ENCODE peak calls at places on chromosomes 2 and 18, in eight cellular contexts. J is uterus; G is CD8-positive, alpha-beta memory T cell; O is hepatocyte; A is aorta; D is breast epithelium; V is endodermal cell; Q is IMR-90. R is an unnamed sample.

GRCh38 chr2:214566457-214566856 is 155.6 kb downstream of the VWC2L start:
- DNase-seq in J (no peak), G (no peak), O (no peak), A (no peak), D (no peak), V (no peak), Q (no peak), R (no peak)

GRCh38 chr2:160174322-160174721 is 25.8 kb downstream of the ITGB6 start:
- DNase-seq in J (no peak), G (no peak), O (no peak), A (no peak), D (no peak), V (no peak), Q (no peak), R (no peak)

GRCh38 chr18:39434223-39434622 is 1868.6 kb upstream of the CELF4 start:
- DNase-seq in J (no peak), G (no peak), O (no peak), A (no peak), D (no peak), V (no peak), Q (no peak), R (no peak)

GRCh38 chr18:31102020-31102684 is at the start of gene DSC2:
- DNase-seq in J (no peak), G (no peak), O (peak; percentile 78), A (peak; percentile 55), D (peak; percentile 55), V (peak; percentile 90), Q (no peak), R (peak; percentile 61)

GRCh38 chr18:23523429-23524212 is 20.3 kb downstream of the RMC1 start:
- DNase-seq in J (no peak), G (no peak), O (no peak), A (no peak), D (no peak), V (no peak), Q (peak; percentile 48), R (no peak)

GRCh38 chr2:27049422-27050280 is 1.8 kb upstream of the AGBL5 start:
- DNase-seq in J (peak; percentile 48), G (peak; percentile 64), O (peak; percentile 72), A (peak; percentile 73), D (no peak), V (peak; percentile 52), Q (no peak), R (peak; percentile 64)

GRCh38 chr2:74321737-74322136 is 21.5 kb downstream of the SLC4A5 start:
- DNase-seq in J (no peak), G (no peak), O (no peak), A (no peak), D (no peak), V (no peak), Q (no peak), R (no peak)

GRCh38 chr2:62313433-62314227 is 117.7 kb downstream of the B3GNT2 start:
- DNase-seq in J (no peak), G (peak; percentile 26), O (no peak), A (no peak), D (no peak), V (no peak), Q (no peak), R (no peak)

DNA sequence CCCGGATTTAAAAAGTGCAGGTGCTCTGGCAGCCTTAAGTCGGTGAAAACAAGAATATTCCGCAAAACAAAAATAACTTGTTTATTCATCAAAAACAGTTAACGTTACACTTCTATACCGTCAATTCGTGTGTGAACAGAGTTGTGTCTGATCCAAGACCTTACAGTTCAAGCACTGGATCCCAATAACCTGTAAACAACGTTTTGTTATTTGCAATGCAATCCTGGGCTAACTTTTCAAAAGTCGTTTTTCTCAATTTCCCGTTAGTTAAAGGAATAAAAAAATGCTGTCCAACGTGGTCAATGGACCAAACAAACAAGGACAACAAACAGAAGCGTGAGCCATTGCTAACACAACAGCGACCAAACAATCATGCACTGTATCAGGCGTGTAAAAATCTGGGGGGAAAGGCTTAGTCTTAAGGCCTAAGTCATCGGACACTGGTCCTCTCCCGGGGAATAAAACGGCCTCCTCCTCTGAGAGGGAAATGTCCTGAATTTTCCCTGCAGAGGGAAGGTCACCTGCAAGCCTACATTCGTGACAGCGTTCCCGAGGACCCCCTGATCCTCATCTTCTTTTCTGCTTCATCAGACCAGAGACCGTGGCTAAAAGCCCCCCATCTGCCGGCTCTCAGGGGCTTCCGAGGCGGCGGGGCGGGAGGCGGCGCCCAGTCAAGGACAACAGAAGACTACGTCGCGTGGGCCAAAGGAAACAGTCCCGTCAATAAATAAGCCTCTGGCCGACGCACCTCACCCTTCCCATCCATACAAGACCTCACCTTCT is 490 bp downstream of the NDUFS1 start:
- DNase-seq in J (no peak), G (no peak), O (peak; percentile 31), A (no peak), D (no peak), V (no peak), Q (peak; percentile 31), R (no peak)
- H3K36me3 ChIP-seq in J (no peaks in the 10 kb centered on the region), G (peaks cover 17% of the 10 kb centered on the region), O (peaks cover 3% of the 10 kb centered on the region), A (no peaks in the 10 kb centered on the region), D (no peaks in the 10 kb centered on the region), V (peaks cover 43% of the 10 kb centered on the region), Q (peaks cover 17% of the 10 kb centered on the region), R (peaks cover 30% of the 10 kb centered on the region)

DNA sequence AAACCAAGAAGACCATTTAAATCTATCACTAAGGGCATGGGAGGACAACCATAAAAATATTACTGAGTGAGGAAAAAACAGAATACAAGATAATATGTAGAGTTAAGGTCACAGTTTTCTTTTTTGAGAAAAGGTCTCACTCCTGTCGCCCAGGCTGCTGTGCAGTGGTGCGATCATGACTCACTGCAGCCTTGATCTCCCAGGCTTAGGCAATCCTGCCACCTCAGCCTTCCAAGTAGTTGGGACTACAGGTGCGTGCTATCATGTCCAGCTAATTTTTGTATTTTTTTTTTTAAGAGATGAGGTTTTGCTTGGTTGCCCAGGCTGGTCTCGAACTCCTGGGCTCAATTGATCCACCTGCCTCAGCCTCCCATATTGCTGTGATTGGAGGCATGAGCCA is 24.0 kb downstream of the POLR1A start:
- DNase-seq in J (no peak), G (no peak), O (no peak), A (no peak), D (no peak), V (no peak), Q (no peak), R (no peak)
- H3K36me3 ChIP-seq in J (no peaks in the 10 kb centered on the region), G (peaks cover 11% of the 10 kb centered on the region), O (no peaks in the 10 kb centered on the region), A (no peaks in the 10 kb centered on the region), D (no peaks in the 10 kb centered on the region), V (peaks cover 91% of the 10 kb centered on the region), Q (peaks cover 35% of the 10 kb centered on the region), R (peaks cover 47% of the 10 kb centered on the region)

GRCh38 chr2:239146741-239147181 is 254.1 kb downstream of the HDAC4 start:
- DNase-seq in J (no peak), G (no peak), O (no peak), A (no peak), D (no peak), V (no peak), Q (no peak), R (no peak)
- H3K36me3 ChIP-seq in J (no peaks in the 10 kb centered on the region), G (peaks cover 20% of the 10 kb centered on the region), O (no peaks in the 10 kb centered on the region), A (no peaks in the 10 kb centered on the region), D (no peaks in the 10 kb centered on the region), V (peaks cover 20% of the 10 kb centered on the region), Q (peaks cover 62% of the 10 kb centered on the region), R (peaks cover 31% of the 10 kb centered on the region)

DNA sequence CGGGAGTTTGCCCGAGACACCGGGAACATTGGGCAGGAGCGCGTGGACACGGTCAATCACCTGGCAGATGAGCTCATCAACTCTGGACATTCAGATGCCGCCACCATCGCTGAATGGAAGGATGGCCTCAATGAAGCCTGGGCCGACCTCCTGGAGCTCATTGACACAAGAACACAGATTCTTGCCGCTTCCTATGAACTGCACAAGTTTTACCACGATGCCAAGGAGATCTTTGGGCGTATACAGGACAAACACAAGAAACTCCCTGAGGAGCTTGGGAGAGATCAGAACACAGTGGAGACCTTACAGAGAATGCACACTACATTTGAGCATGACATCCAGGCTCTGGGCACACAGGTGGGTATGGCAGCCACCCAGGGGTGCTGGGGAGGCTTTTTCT is 73.8 kb upstream of the EML6 start:
- DNase-seq in J (no peak), G (no peak), O (no peak), A (no peak), D (no peak), V (no peak), Q (no peak), R (no peak)
- H3K36me3 ChIP-seq in J (peaks cover 4% of the 10 kb centered on the region), G (peaks cover 87% of the 10 kb centered on the region), O (peaks cover 4% of the 10 kb centered on the region), A (peaks cover 12% of the 10 kb centered on the region), D (peaks cover 27% of the 10 kb centered on the region), V (peaks cover 97% of the 10 kb centered on the region), Q (peaks cover 68% of the 10 kb centered on the region), R (peaks cover 100% of the 10 kb centered on the region)

GRCh38 chr2:218274586-218274985 is 4.3 kb downstream of the PNKD start:
- DNase-seq in J (no peak), G (no peak), O (no peak), A (no peak), D (no peak), V (no peak), Q (no peak), R (no peak)
- H3K36me3 ChIP-seq in J (no peaks in the 10 kb centered on the region), G (peaks cover 58% of the 10 kb centered on the region), O (no peaks in the 10 kb centered on the region), A (peaks cover 3% of the 10 kb centered on the region), D (peaks cover 13% of the 10 kb centered on the region), V (peaks cover 42% of the 10 kb centered on the region), Q (peaks cover 59% of the 10 kb centered on the region), R (peaks cover 62% of the 10 kb centered on the region)

DNA sequence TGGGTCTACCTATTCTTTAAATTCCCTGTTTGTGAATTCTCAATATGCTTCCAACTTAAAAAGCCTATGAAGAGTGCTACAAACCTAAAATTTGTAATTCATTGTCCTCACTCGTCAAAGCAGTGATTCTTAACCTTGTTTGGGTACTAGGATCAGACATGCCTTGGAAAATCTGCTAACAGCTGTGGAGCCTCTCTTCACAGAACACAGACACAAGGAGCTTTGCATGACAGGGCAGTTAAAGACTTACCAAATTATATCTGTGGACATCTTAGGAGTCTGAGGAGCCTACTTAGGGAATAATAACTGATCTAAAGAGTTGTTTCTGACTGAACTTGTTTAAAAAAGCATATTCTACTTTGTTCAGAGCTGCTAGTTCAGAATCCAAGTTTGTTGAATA is 38.1 kb downstream of the TMEM87B start:
- DNase-seq in J (no peak), G (no peak), O (no peak), A (no peak), D (no peak), V (no peak), Q (peak; percentile 29), R (no peak)
- H3K36me3 ChIP-seq in J (no peaks in the 10 kb centered on the region), G (peaks cover 32% of the 10 kb centered on the region), O (no peaks in the 10 kb centered on the region), A (no peaks in the 10 kb centered on the region), D (no peaks in the 10 kb centered on the region), V (peaks cover 63% of the 10 kb centered on the region), Q (peaks cover 22% of the 10 kb centered on the region), R (peaks cover 20% of the 10 kb centered on the region)

GRCh38 chr18:12711446-12711845 is 8.6 kb downstream of the PSMG2 start:
- DNase-seq in J (no peak), G (no peak), O (no peak), A (no peak), D (no peak), V (no peak), Q (no peak), R (no peak)
- H3K36me3 ChIP-seq in J (no peaks in the 10 kb centered on the region), G (peaks cover 23% of the 10 kb centered on the region), O (no peaks in the 10 kb centered on the region), A (peaks cover 13% of the 10 kb centered on the region), D (peaks cover 5% of the 10 kb centered on the region), V (peaks cover 75% of the 10 kb centered on the region), Q (peaks cover 50% of the 10 kb centered on the region), R (peaks cover 79% of the 10 kb centered on the region)

R was measured in right atrium auricular region.